ENCODE peak calls at places on chromosomes 3 and 15, in eight cellular contexts. Q, X, D, L, P, E, Y and J are unnamed samples.

GRCh38 chr3:44092497-44092896 is 149.2 kb upstream of the TOPAZ1 start:
- DNase-seq in Q (no peak), X (no peak), D (no peak), L (no peak), P (no peak), E (no peak), Y (no peak), J (no peak)

GRCh38 chr3:183239046-183239445 is 14.0 kb upstream of the B3GNT5 start:
- DNase-seq in Q (no peak), X (no peak), D (no peak), L (no peak), P (no peak), E (peak; percentile 52), Y (no peak), J (no peak)

GRCh38 chr15:68584704-68585573 is 6.1 kb downstream of the CORO2B start:
- DNase-seq in Q (peak; percentile 92), X (no peak), D (no peak), L (no peak), P (no peak), E (no peak), Y (no peak), J (peak; percentile 95)

GRCh38 chr3:163368168-163368567 is 1710.1 kb downstream of the SI start:
- DNase-seq in Q (no peak), X (no peak), D (no peak), L (no peak), P (peak; percentile 68), E (peak; percentile 80), Y (no peak), J (no peak)

GRCh38 chr3:53534216-53534615 is 39.8 kb downstream of the CACNA1D start:
- DNase-seq in Q (no peak), X (no peak), D (no peak), L (no peak), P (no peak), E (no peak), Y (no peak), J (no peak)

GRCh38 chr3:136899622-136900158 is 37.7 kb downstream of the NCK1 start:
- DNase-seq in Q (no peak), X (no peak), D (no peak), L (no peak), P (no peak), E (no peak), Y (peak; percentile 32), J (no peak)

GRCh38 chr3:183560607-183561006 is 5.1 kb upstream of the KLHL6 start:
- DNase-seq in Q (no peak), X (no peak), D (peak; percentile 30), L (no peak), P (peak; percentile 23), E (peak; percentile 13), Y (peak; percentile 19), J (peak; percentile 20)

GRCh38 chr15:88506628-88507027 is 39.1 kb downstream of the MRPS11 start:
- DNase-seq in Q (no peak), X (no peak), D (no peak), L (no peak), P (no peak), E (no peak), Y (no peak), J (no peak)

GRCh38 chr15:67579164-67579563 is 36.7 kb downstream of the MAP2K5 start:
- DNase-seq in Q (no peak), X (no peak), D (no peak), L (no peak), P (no peak), E (no peak), Y (no peak), J (no peak)

GRCh38 chr3:121488628-121489027 is 57.2 kb downstream of the POLQ start:
- DNase-seq in Q (peak; percentile 15), X (no peak), D (no peak), L (no peak), P (peak; percentile 8), E (peak; percentile 11), Y (no peak), J (peak; percentile 41)

GRCh38 chr3:156511987-156512677 is 42.8 kb downstream of the SSR3 start:
- DNase-seq in Q (peak; percentile 54), X (no peak), D (no peak), L (no peak), P (no peak), E (no peak), Y (no peak), J (no peak)

GRCh38 chr3:46280105-46280797 is 38.0 kb downstream of the CCR3 start:
- DNase-seq in Q (no peak), X (peak; percentile 41), D (no peak), L (no peak), P (peak; percentile 78), E (peak; percentile 79), Y (peak; percentile 93), J (no peak)

GRCh38 chr3:72186485-72186864 is 401.5 kb upstream of the PROK2 start:
- DNase-seq in Q (no peak), X (peak; percentile 74), D (no peak), L (no peak), P (peak; percentile 63), E (peak; percentile 34), Y (peak; percentile 50), J (no peak)

GRCh38 chr3:133937756-133938601 is 42.3 kb upstream of the RAB6B start:
- DNase-seq in Q (no peak), X (peak; percentile 47), D (peak; percentile 6), L (no peak), P (no peak), E (no peak), Y (no peak), J (no peak)

GRCh38 chr15:71448688-71449114 is 333.4 kb downstream of the THSD4 start:
- DNase-seq in Q (peak; percentile 45), X (peak; percentile 55), D (no peak), L (peak; percentile 67), P (peak; percentile 71), E (peak; percentile 72), Y (peak; percentile 69), J (peak; percentile 85)

GRCh38 chr3:152899306-152899705 is 64.4 kb downstream of the P2RY1 start:
- DNase-seq in Q (peak; percentile 78), X (no peak), D (no peak), L (no peak), P (no peak), E (no peak), Y (no peak), J (peak; percentile 16)

GRCh38 chr3:184590795-184591194 is 29.2 kb downstream of the EPHB3 start:
- DNase-seq in Q (no peak), X (no peak), D (no peak), L (no peak), P (peak; percentile 83), E (no peak), Y (no peak), J (peak; percentile 64)

GRCh38 chr3:21642433-21642832 is 108.6 kb downstream of the ZNF385D start:
- DNase-seq in Q (no peak), X (no peak), D (no peak), L (no peak), P (no peak), E (peak; percentile 3), Y (no peak), J (no peak)

GRCh38 chr3:174862101-174862500 is 3.0 kb downstream of the NAALADL2 start:
- DNase-seq in Q (peak; percentile 64), X (no peak), D (no peak), L (no peak), P (peak; percentile 47), E (peak; percentile 37), Y (peak; percentile 73), J (peak; percentile 64)

GRCh38 chr15:99442268-99442897 is 123.4 kb upstream of the MEF2A start:
- DNase-seq in Q (no peak), X (peak; percentile 92), D (peak; percentile 21), L (no peak), P (peak; percentile 71), E (peak; percentile 66), Y (peak; percentile 86), J (peak; percentile 15)

GRCh38 chr3:183279371-183279770 is 26.3 kb downstream of the B3GNT5 start:
- DNase-seq in Q (no peak), X (no peak), D (no peak), L (no peak), P (no peak), E (no peak), Y (no peak), J (no peak)

GRCh38 chr3:5448816-5449215 is 261.3 kb downstream of the EDEM1 start:
- DNase-seq in Q (no peak), X (no peak), D (no peak), L (no peak), P (no peak), E (no peak), Y (no peak), J (no peak)

GRCh38 chr3:156908398-156908797 is 82.2 kb downstream of the LEKR1 start:
- DNase-seq in Q (no peak), X (no peak), D (no peak), L (no peak), P (no peak), E (no peak), Y (no peak), J (no peak)

GRCh38 chr3:53056442-53056841 is 10.6 kb upstream of the SFMBT1 start:
- DNase-seq in Q (no peak), X (no peak), D (no peak), L (no peak), P (peak; percentile 48), E (peak; percentile 57), Y (peak; percentile 44), J (peak; percentile 73)

GRCh38 chr3:186381424-186382216 is 19.6 kb upstream of the DGKG start:
- DNase-seq in Q (no peak), X (no peak), D (no peak), L (no peak), P (no peak), E (no peak), Y (no peak), J (peak; percentile 70)

GRCh38 chr15:70353606-70354259 is 256.0 kb upstream of the TLE3 start:
- DNase-seq in Q (no peak), X (no peak), D (no peak), L (no peak), P (no peak), E (no peak), Y (no peak), J (no peak)

GRCh38 chr3:126083511-126083912 is 412 bp downstream of the SLC41A3 start:
- DNase-seq in Q (peak; percentile 42), X (peak; percentile 29), D (no peak), L (peak; percentile 36), P (peak; percentile 47), E (peak; percentile 67), Y (peak; percentile 63), J (peak; percentile 87)

GRCh38 chr15:72179950-72180581 is 17.5 kb downstream of the GRAMD2A start:
- DNase-seq in Q (no peak), X (no peak), D (no peak), L (no peak), P (no peak), E (no peak), Y (peak; percentile 24), J (no peak)

GRCh38 chr3:69090021-69090420 is 5.3 kb downstream of the ARL6IP5 start:
- DNase-seq in Q (no peak), X (peak; percentile 76), D (no peak), L (no peak), P (peak; percentile 66), E (peak; percentile 86), Y (peak; percentile 59), J (no peak)

GRCh38 chr3:23494967-23495366 is 291.8 kb downstream of the UBE2E2 start:
- DNase-seq in Q (no peak), X (no peak), D (no peak), L (no peak), P (no peak), E (no peak), Y (no peak), J (no peak)

GRCh38 chr3:112579697-112580096 is 17.9 kb downstream of the SLC35A5 start:
- DNase-seq in Q (no peak), X (no peak), D (no peak), L (no peak), P (no peak), E (no peak), Y (peak; percentile 57), J (no peak)

GRCh38 chr15:58629625-58630024 is 119.9 kb downstream of the ADAM10 start:
- DNase-seq in Q (no peak), X (no peak), D (no peak), L (no peak), P (no peak), E (no peak), Y (no peak), J (no peak)

GRCh38 chr15:47283231-47283630 is 434.1 kb upstream of the SEMA6D start:
- DNase-seq in Q (no peak), X (no peak), D (no peak), L (no peak), P (no peak), E (no peak), Y (no peak), J (no peak)